ENCODE peak calls at places on chromosomes 12 and 14, in six cellular contexts. B is kidney epithelial cell, V is IMR-90, I is Calu3, G is thyroid gland, W is gastrocnemius medialis. L is an unnamed sample.

GRCh38 chr12:62731378-62731710 is 203.6 kb downstream of the PPM1H start:
- DNase-seq in B (no peak), V (peak), I (no peak), G (no peak), W (no peak), L (no peak)

GRCh38 chr12:70444903-70445302 is 78.8 kb downstream of the KCNMB4 start:
- DNase-seq in B (no peak), V (no peak), I (no peak), G (no peak), W (no peak), L (no peak)

GRCh38 chr14:92549853-92550244 is 36.3 kb downstream of the RIN3 start:
- DNase-seq in B (no peak), V (peak), I (no peak), G (no peak), W (no peak), L (no peak)

GRCh38 chr14:74551903-74552371 is 58.4 kb downstream of the ISCA2 start:
- DNase-seq in B (no peak), V (no peak), I (no peak), G (no peak), W (no peak), L (no peak)

GRCh38 chr12:116528067-116528466 is 31.1 kb upstream of the MAP1LC3B2 start:
- DNase-seq in B (no peak), V (peak), I (no peak), G (no peak), W (no peak), L (peak)

GRCh38 chr12:132433641-132434395 is 56.1 kb upstream of the FBRSL1 start:
- DNase-seq in B (no peak), V (no peak), I (peak), G (no peak), W (no peak), L (no peak)

GRCh38 chr12:25376985-25377384 is 126.3 kb upstream of the KRAS start:
- DNase-seq in B (no peak), V (no peak), I (no peak), G (no peak), W (no peak), L (no peak)

GRCh38 chr12:2498961-2499500 is 295.7 kb upstream of the FKBP4 start:
- DNase-seq in B (no peak), V (no peak), I (no peak), G (peak), W (no peak), L (no peak)

GRCh38 chr14:38278035-38278434 is 22.1 kb upstream of the CLEC14A start:
- DNase-seq in B (no peak), V (no peak), I (no peak), G (no peak), W (no peak), L (no peak)

GRCh38 chr12:3655331-3655900 is 97.5 kb downstream of the CRACR2A start:
- DNase-seq in B (no peak), V (no peak), I (peak), G (peak), W (no peak), L (no peak)

GRCh38 chr14:102699416-102700110 is 77.7 kb upstream of the TRAF3 start:
- DNase-seq in B (no peak), V (peak), I (no peak), G (no peak), W (no peak), L (no peak)

GRCh38 chr12:12779529-12779928 is 5.9 kb upstream of the APOLD1 start:
- DNase-seq in B (peak), V (peak), I (no peak), G (no peak), W (no peak), L (peak)

GRCh38 chr12:71694099-71694820 is 8.4 kb downstream of the TMEM19 start:
- DNase-seq in B (no peak), V (no peak), I (no peak), G (no peak), W (no peak), L (no peak)

GRCh38 chr12:44837114-44837800 is 38.9 kb downstream of the NELL2 start:
- DNase-seq in B (no peak), V (no peak), I (no peak), G (no peak), W (no peak), L (no peak)

GRCh38 chr14:33475623-33476022 is 475.3 kb downstream of the EGLN3 start:
- DNase-seq in B (peak), V (no peak), I (peak), G (peak), W (no peak), L (peak)

GRCh38 chr14:64758025-64758521 is 53.8 kb downstream of the PLEKHG3 start:
- DNase-seq in B (peak), V (peak), I (no peak), G (peak), W (no peak), L (peak)

GRCh38 chr12:24898185-24898584 is 50.7 kb downstream of the BCAT1 start:
- DNase-seq in B (no peak), V (no peak), I (no peak), G (no peak), W (no peak), L (no peak)

GRCh38 chr12:3130053-3130805 is 53.0 kb downstream of the TSPAN9 start:
- DNase-seq in B (no peak), V (peak), I (no peak), G (no peak), W (peak), L (no peak)

GRCh38 chr14:42994001-42994736 is 1387.5 kb downstream of the LRFN5 start:
- DNase-seq in B (peak), V (peak), I (no peak), G (no peak), W (no peak), L (peak)

GRCh38 chr12:109223211-109223610 is 85.9 kb downstream of the FOXN4 start:
- DNase-seq in B (no peak), V (no peak), I (no peak), G (no peak), W (no peak), L (no peak)

GRCh38 chr12:28023156-28023887 is 50.8 kb upstream of the PTHLH start:
- DNase-seq in B (peak), V (peak), I (peak), G (no peak), W (no peak), L (peak)

GRCh38 chr14:80787876-80788275 is 153.7 kb downstream of the CEP128 start:
- DNase-seq in B (no peak), V (no peak), I (no peak), G (no peak), W (no peak), L (no peak)

GRCh38 chr14:100065161-100065871 is at the start of gene EVL:
- DNase-seq in B (no peak), V (no peak), I (no peak), G (no peak), W (no peak), L (no peak)

GRCh38 chr14:63632932-63633514 is 8.6 kb downstream of the WDR89 start:
- DNase-seq in B (no peak), V (peak), I (no peak), G (no peak), W (no peak), L (peak)

GRCh38 chr14:50955373-50956043 is 11.2 kb upstream of the PYGL start:
- DNase-seq in B (peak), V (peak), I (peak), G (peak), W (peak), L (peak)

GRCh38 chr14:95123895-95124579 is 33.3 kb downstream of the DICER1 start:
- DNase-seq in B (no peak), V (no peak), I (no peak), G (no peak), W (peak), L (no peak)

GRCh38 chr14:100546051-100546443 is 41.2 kb downstream of the BEGAIN start:
- DNase-seq in B (no peak), V (no peak), I (no peak), G (no peak), W (no peak), L (no peak)

GRCh38 chr12:38327356-38327755 is 10.8 kb downstream of the ALG10B start:
- DNase-seq in B (no peak), V (no peak), I (no peak), G (no peak), W (no peak), L (no peak)

GRCh38 chr12:106631150-106631549 is 48.3 kb downstream of the RFX4 start:
- DNase-seq in B (no peak), V (no peak), I (no peak), G (no peak), W (no peak), L (no peak)

GRCh38 chr12:115859231-115859630 is 418.3 kb downstream of the MED13L start:
- DNase-seq in B (no peak), V (no peak), I (no peak), G (no peak), W (no peak), L (no peak)

GRCh38 chr12:40107098-40107802 is 1.4 kb upstream of the SLC2A13 start:
- DNase-seq in B (peak), V (peak), I (peak), G (peak), W (peak), L (peak)
- TF ChIP-seq CTCF in B (peak), V (peak), I (peak), G (peak), W (peak), L (peak)

GRCh38 chr14:97005908-97006307 is 208.7 kb downstream of the VRK1 start:
- DNase-seq in B (no peak), V (no peak), I (no peak), G (no peak), W (no peak), L (no peak)

GRCh38 chr14:97013878-97014277 is 216.7 kb downstream of the VRK1 start:
- DNase-seq in B (no peak), V (no peak), I (no peak), G (no peak), W (no peak), L (no peak)

GRCh38 chr14:97010491-97011160 is 213.4 kb downstream of the VRK1 start:
- DNase-seq in B (no peak), V (no peak), I (no peak), G (no peak), W (no peak), L (no peak)
- TF ChIP-seq CTCF in B (no peak), V (no peak), I (no peak), G (no peak), W (no peak), L (no peak)

DNA sequence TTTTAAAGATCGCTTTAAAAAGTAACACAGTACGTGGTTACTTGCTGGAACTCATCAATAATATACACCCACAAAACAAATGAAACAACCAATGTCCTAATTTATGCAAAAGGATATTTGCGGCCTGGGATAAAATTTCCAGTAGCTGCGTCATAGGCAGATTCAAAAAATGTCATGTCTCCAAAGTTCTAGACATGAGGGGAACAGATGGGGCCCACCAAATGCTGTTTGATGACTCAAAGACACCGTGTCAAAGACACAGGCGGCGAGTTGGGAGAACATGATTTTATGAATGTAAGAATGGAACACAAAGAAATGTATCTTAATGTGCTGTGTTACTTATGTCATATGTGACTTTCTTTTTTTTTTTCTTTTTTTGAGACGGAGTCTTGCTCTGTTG is 34.3 kb upstream of the NCOR2 start:
- DNase-seq in B (no peak), V (no peak), I (no peak), G (no peak), W (no peak), L (no peak)
- TF ChIP-seq CTCF in B (no peak), V (no peak), I (no peak), G (no peak), W (no peak), L (no peak)

DNA sequence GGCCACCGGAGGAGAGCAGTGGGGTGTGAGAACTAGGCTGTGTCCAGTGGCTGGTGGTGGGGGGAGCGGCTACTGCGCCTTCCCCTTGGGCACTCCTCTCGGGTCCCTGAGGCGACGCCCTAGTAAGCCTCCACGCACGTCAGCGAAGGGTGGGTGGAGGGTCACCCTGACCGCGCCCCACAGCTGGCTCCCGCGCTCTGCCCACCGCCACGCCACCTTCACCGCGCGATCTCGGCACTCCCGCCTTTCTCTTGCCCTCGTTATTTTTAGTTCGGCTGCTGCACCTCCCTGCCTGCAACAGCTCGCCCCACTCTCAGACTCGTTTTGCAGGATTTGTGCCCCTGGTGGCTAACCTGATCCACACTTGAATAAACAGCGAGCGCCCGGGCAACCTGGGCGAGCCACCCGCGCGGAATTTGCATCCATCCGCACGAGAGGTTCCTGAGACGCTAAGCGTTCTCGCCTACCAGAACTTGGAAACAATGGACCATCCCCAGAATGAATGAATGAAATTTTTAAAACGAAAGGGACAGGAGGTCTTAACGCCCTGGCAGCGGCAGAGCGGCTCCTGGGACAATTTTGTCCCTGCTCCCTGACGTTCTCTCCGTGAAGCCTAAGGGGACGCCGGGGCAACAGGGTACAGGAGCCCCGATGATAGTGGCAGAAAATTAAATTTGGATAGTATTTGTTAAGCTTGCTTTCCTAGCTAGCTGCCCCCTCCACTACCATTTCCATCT is 7.0 kb upstream of the BMP4 start:
- DNase-seq in B (no peak), V (no peak), I (peak), G (peak), W (no peak), L (peak)
- TF ChIP-seq CTCF in B (peak), V (peak), I (peak), G (peak), W (no peak), L (peak)

DNA sequence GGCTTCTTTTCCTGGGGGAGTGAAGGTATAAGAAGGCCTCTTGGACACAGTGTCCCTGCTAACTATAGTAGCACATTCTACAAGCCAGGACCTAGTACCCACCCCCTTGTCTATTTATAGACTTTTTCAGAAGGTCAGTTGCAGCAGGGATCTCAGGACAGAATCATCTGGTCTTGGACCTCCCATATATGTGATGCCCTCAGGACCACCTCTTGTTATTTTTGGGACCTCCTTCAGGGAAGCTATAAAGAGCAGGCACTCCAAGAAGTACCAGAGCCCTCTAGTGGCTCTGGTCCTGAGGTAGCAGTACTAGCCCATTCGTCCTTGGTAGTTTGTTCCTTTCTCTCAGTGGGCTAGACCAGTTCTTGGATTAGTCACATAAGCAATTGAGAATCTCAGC is 4.3 kb downstream of the COQ10A start:
- DNase-seq in B (no peak), V (peak), I (no peak), G (no peak), W (peak), L (peak)
- TF ChIP-seq CTCF in B (peak), V (peak), I (no peak), G (peak), W (peak), L (peak)

GRCh38 chr14:23319746-23320583 is 1.3 kb upstream of the PABPN1 start:
- DNase-seq in B (no peak), V (no peak), I (no peak), G (peak), W (no peak), L (no peak)
- TF ChIP-seq CTCF in B (no peak), V (no peak), I (no peak), G (no peak), W (no peak), L (no peak)

DNA sequence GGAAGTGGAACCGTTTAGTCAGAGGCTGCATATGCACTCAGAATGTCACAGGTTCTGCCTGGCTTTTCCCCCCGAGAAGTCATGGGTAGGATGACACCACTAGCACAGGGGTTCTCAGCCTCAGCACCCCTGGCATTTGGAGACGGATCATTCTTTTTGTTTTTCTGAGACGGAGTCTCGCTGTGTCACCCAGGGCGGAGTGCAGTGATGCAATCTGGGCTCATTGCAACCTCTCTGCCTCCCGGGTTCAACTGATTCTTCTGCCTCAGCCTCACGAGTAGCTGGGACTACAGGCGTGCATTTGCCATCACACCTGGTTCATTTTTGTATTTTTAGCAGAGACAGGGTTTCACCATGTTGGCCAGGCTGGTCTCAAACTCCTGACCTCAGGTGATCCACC is 28.1 kb downstream of the BCL7A start:
- DNase-seq in B (no peak), V (no peak), I (no peak), G (no peak), W (no peak), L (no peak)
- TF ChIP-seq CTCF in B (no peak), V (no peak), I (no peak), G (no peak), W (no peak), L (no peak)

L was measured in astrocyte of the spinal cord.